ENCODE peak calls at places on chromosomes 4 and X, in six cellular contexts. One of them, this sample, is unnamed.
A peak's percentile ranks its signal among the peaks of the same experiment; 100 is the strongest.

GRCh38 chr4:149031399-149031798 is 589.2 kb upstream of the NR3C2 start:
- DNase-seq in tibial artery: no peak
- DNase-seq in A673: peak; percentile 52
- DNase-seq in Peyer's patch: no peak
- DNase-seq in esophagus squamous epithelium: no peak
- DNase-seq in uterus: no peak
- DNase-seq in this sample: no peak

GRCh38 chr4:26931451-26931850 is 70.8 kb downstream of the STIM2 start:
- DNase-seq in tibial artery: no peak
- DNase-seq in A673: no peak
- DNase-seq in Peyer's patch: no peak
- DNase-seq in esophagus squamous epithelium: no peak
- DNase-seq in uterus: no peak
- DNase-seq in this sample: no peak

GRCh38 chrX:113421432-113421831 is 580.8 kb upstream of the AMOT start:
- DNase-seq in tibial artery: no peak
- DNase-seq in A673: no peak
- DNase-seq in Peyer's patch: no peak
- DNase-seq in esophagus squamous epithelium: no peak
- DNase-seq in uterus: no peak
- DNase-seq in this sample: no peak

GRCh38 chrX:50456712-50457484 is 13.7 kb downstream of the DGKK start:
- DNase-seq in tibial artery: no peak
- DNase-seq in A673: peak; percentile 10
- DNase-seq in Peyer's patch: no peak
- DNase-seq in esophagus squamous epithelium: no peak
- DNase-seq in uterus: no peak
- DNase-seq in this sample: no peak

GRCh38 chr4:107818301-107818910 is 6.3 kb upstream of the SGMS2 start:
- DNase-seq in tibial artery: no peak
- DNase-seq in A673: no peak
- DNase-seq in Peyer's patch: no peak
- DNase-seq in esophagus squamous epithelium: no peak
- DNase-seq in uterus: no peak
- DNase-seq in this sample: no peak

GRCh38 chrX:10015711-10016515 is 48.8 kb downstream of the CLDN34 start:
- DNase-seq in tibial artery: peak; percentile 64
- DNase-seq in A673: peak; percentile 16
- DNase-seq in Peyer's patch: no peak
- DNase-seq in esophagus squamous epithelium: no peak
- DNase-seq in uterus: peak; percentile 33
- DNase-seq in this sample: no peak

GRCh38 chrX:129540068-129540653 is at the start of gene OCRL:
- DNase-seq in tibial artery: peak; percentile 74
- DNase-seq in A673: peak; percentile 77
- DNase-seq in Peyer's patch: peak; percentile 39
- DNase-seq in esophagus squamous epithelium: no peak
- DNase-seq in uterus: peak; percentile 51
- DNase-seq in this sample: no peak

GRCh38 chrX:132367314-132367713 is 121.5 kb downstream of the MBNL3 start:
- DNase-seq in tibial artery: no peak
- DNase-seq in A673: no peak
- DNase-seq in Peyer's patch: no peak
- DNase-seq in esophagus squamous epithelium: no peak
- DNase-seq in uterus: no peak
- DNase-seq in this sample: no peak

GRCh38 chrX:53556868-53557267 is 122.7 kb upstream of the HSD17B10 start:
- DNase-seq in tibial artery: no peak
- DNase-seq in A673: no peak
- DNase-seq in Peyer's patch: no peak
- DNase-seq in esophagus squamous epithelium: no peak
- DNase-seq in uterus: no peak
- DNase-seq in this sample: no peak

GRCh38 chr4:81604683-81605082 is 133.0 kb upstream of the RASGEF1B start:
- DNase-seq in tibial artery: no peak
- DNase-seq in A673: no peak
- DNase-seq in Peyer's patch: no peak
- DNase-seq in esophagus squamous epithelium: no peak
- DNase-seq in uterus: no peak
- DNase-seq in this sample: no peak

GRCh38 chr4:153079824-153080486 is 124.3 kb upstream of the TRIM2 start:
- DNase-seq in tibial artery: no peak
- DNase-seq in A673: peak; percentile 91
- DNase-seq in Peyer's patch: no peak
- DNase-seq in esophagus squamous epithelium: no peak
- DNase-seq in uterus: no peak
- DNase-seq in this sample: no peak

GRCh38 chr4:108377021-108377420 is 208.3 kb upstream of the LEF1 start:
- DNase-seq in tibial artery: no peak
- DNase-seq in A673: no peak
- DNase-seq in Peyer's patch: no peak
- DNase-seq in esophagus squamous epithelium: no peak
- DNase-seq in uterus: no peak
- DNase-seq in this sample: no peak

GRCh38 chr4:134308910-134309309 is 107.3 kb upstream of the PABPC4L start:
- DNase-seq in tibial artery: no peak
- DNase-seq in A673: no peak
- DNase-seq in Peyer's patch: no peak
- DNase-seq in esophagus squamous epithelium: no peak
- DNase-seq in uterus: no peak
- DNase-seq in this sample: no peak

GRCh38 chrX:44568196-44568595 is 25.5 kb upstream of the FUNDC1 start:
- DNase-seq in tibial artery: no peak
- DNase-seq in A673: no peak
- DNase-seq in Peyer's patch: no peak
- DNase-seq in esophagus squamous epithelium: no peak
- DNase-seq in uterus: no peak
- DNase-seq in this sample: no peak

GRCh38 chr4:864456-865120 is 38.7 kb upstream of the CPLX1 start:
- DNase-seq in tibial artery: no peak
- DNase-seq in A673: no peak
- DNase-seq in Peyer's patch: no peak
- DNase-seq in esophagus squamous epithelium: no peak
- DNase-seq in uterus: no peak
- DNase-seq in this sample: no peak

GRCh38 chr4:141660880-141661279 is 24.5 kb downstream of the IL15 start:
- DNase-seq in tibial artery: no peak
- DNase-seq in A673: no peak
- DNase-seq in Peyer's patch: no peak
- DNase-seq in esophagus squamous epithelium: no peak
- DNase-seq in uterus: no peak
- DNase-seq in this sample: no peak

GRCh38 chrX:25156323-25156722 is 140.6 kb upstream of the ARX start:
- DNase-seq in tibial artery: no peak
- DNase-seq in A673: peak; percentile 89
- DNase-seq in Peyer's patch: no peak
- DNase-seq in esophagus squamous epithelium: no peak
- DNase-seq in uterus: no peak
- DNase-seq in this sample: no peak

GRCh38 chrX:10052906-10053625 is 85.9 kb downstream of the CLDN34 start:
- DNase-seq in tibial artery: no peak
- DNase-seq in A673: no peak
- DNase-seq in Peyer's patch: no peak
- DNase-seq in esophagus squamous epithelium: no peak
- DNase-seq in uterus: no peak
- DNase-seq in this sample: no peak

DNA sequence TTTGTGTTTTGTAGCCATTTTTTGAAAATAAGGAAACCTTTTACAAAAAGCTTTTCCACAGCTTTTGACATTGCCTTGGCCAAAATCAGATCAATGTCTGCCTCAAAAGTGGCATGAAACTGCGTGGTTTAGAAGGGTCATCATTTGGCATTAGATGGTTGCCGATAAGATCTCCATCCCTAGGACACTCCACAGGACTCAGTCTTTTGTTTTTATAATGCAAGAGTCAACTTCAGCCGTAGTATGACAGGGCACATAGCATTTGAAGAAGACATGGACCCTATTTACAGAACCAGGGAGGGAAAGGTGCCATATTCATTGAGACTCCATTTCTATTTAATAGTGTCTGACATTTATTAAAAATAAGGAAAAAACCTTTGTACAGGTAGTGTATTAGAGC is 1.3 kb downstream of the RTL8A start:
- DNase-seq in tibial artery: no peak
- DNase-seq in A673: no peak
- DNase-seq in Peyer's patch: no peak
- DNase-seq in esophagus squamous epithelium: no peak
- DNase-seq in uterus: no peak
- DNase-seq in this sample: no peak
- H3K4me3 ChIP-seq in tibial artery: peak overlapping the region; percentile 68
- H3K4me3 ChIP-seq in A673: peak overlapping the region; percentile 56
- H3K4me3 ChIP-seq in Peyer's patch: peak overlapping the region; percentile 68
- H3K4me3 ChIP-seq in esophagus squamous epithelium: no peak overlapping the region
- H3K4me3 ChIP-seq in uterus: peak overlapping the region; percentile 57
- H3K4me3 ChIP-seq in this sample: peak overlapping the region; percentile 78

GRCh38 chrX:124217289-124218251 is 114.9 kb upstream of the TEX13D start:
- DNase-seq in tibial artery: no peak
- DNase-seq in A673: peak; percentile 88
- DNase-seq in Peyer's patch: peak; percentile 70
- DNase-seq in esophagus squamous epithelium: no peak
- DNase-seq in uterus: no peak
- DNase-seq in this sample: no peak

GRCh38 chrX:124215786-124216185 is 116.7 kb upstream of the TEX13D start:
- DNase-seq in tibial artery: no peak
- DNase-seq in A673: no peak
- DNase-seq in Peyer's patch: no peak
- DNase-seq in esophagus squamous epithelium: no peak
- DNase-seq in uterus: no peak
- DNase-seq in this sample: no peak

GRCh38 chrX:124211312-124211942 is 121.0 kb upstream of the TEX13D start:
- DNase-seq in tibial artery: no peak
- DNase-seq in A673: peak; percentile 73
- DNase-seq in Peyer's patch: no peak
- DNase-seq in esophagus squamous epithelium: no peak
- DNase-seq in uterus: no peak
- DNase-seq in this sample: no peak

GRCh38 chrX:124212622-124213021 is 119.8 kb upstream of the TEX13D start:
- DNase-seq in tibial artery: no peak
- DNase-seq in A673: no peak
- DNase-seq in Peyer's patch: no peak
- DNase-seq in esophagus squamous epithelium: no peak
- DNase-seq in uterus: no peak
- DNase-seq in this sample: no peak

DNA sequence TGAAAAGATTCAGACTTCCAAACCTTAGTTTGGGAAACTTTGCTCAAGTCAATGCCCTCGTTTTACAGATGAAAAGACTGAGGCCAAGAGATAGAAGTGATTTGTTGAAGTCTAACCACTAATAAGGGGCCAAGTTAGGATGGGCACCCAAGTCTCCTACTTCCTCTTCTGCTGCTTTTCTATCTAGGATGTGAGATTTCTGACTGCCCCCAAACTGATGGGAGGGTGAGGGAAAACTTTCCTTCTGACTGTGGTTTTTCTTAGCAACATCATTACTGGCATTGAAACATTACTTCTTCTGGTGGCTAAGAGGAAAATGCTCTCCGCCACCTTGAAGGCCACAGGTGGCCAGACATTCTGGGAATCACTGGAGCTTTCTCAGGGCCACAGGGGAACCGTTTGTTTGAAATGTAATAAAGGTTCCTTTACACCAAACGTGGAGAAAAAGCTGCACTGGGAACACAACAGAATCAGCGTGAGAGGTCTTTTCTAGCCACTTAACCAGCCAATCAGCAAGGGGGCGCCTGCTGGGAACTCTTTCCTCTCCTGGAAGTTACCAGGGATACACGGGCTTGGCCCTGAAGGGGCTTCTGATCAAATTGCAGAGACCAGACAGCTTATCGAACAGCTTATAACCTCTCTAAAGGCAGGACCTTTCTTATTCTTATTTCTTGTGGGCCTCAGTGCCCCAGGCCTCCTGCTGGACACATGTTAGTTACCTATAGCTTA is 115.9 kb upstream of the TEX13D start:
- DNase-seq in tibial artery: no peak
- DNase-seq in A673: peak; percentile 44
- DNase-seq in Peyer's patch: no peak
- DNase-seq in esophagus squamous epithelium: no peak
- DNase-seq in uterus: no peak
- DNase-seq in this sample: no peak
- H3K27ac ChIP-seq in tibial artery: no peak overlapping the region
- H3K27ac ChIP-seq in A673: peak overlapping the region; percentile 73
- H3K27ac ChIP-seq in Peyer's patch: no peak overlapping the region
- H3K27ac ChIP-seq in esophagus squamous epithelium: no peak overlapping the region
- H3K27ac ChIP-seq in uterus: no peak overlapping the region
- H3K27ac ChIP-seq in this sample: no peak overlapping the region

DNA sequence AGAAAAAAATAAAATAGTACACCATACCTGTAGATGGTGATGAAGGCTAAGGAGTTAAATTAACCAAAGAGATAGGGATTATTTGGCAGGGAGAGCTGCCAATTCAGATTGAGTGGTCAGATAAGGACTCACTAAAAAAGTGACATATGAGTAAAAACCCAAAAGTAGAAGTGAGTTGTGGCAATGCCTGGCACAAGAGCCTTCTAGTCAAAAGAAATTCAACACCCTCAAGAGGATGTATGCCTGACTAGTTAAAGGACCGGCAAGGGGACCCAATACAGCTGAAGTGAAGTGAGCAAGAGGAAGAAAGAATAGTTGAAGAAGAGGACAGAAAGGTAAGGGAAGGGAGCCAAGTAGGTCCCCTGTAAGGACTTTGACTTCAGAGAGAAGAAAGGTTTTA is 34.9 kb downstream of the ELF2 start:
- DNase-seq in tibial artery: no peak
- DNase-seq in A673: no peak
- DNase-seq in Peyer's patch: no peak
- DNase-seq in esophagus squamous epithelium: no peak
- DNase-seq in uterus: no peak
- DNase-seq in this sample: no peak
- H3K4me3 ChIP-seq in tibial artery: no peak overlapping the region
- H3K4me3 ChIP-seq in A673: no peak overlapping the region
- H3K4me3 ChIP-seq in Peyer's patch: no peak overlapping the region
- H3K4me3 ChIP-seq in esophagus squamous epithelium: no peak overlapping the region
- H3K4me3 ChIP-seq in uterus: no peak overlapping the region
- H3K4me3 ChIP-seq in this sample: no peak overlapping the region

DNA sequence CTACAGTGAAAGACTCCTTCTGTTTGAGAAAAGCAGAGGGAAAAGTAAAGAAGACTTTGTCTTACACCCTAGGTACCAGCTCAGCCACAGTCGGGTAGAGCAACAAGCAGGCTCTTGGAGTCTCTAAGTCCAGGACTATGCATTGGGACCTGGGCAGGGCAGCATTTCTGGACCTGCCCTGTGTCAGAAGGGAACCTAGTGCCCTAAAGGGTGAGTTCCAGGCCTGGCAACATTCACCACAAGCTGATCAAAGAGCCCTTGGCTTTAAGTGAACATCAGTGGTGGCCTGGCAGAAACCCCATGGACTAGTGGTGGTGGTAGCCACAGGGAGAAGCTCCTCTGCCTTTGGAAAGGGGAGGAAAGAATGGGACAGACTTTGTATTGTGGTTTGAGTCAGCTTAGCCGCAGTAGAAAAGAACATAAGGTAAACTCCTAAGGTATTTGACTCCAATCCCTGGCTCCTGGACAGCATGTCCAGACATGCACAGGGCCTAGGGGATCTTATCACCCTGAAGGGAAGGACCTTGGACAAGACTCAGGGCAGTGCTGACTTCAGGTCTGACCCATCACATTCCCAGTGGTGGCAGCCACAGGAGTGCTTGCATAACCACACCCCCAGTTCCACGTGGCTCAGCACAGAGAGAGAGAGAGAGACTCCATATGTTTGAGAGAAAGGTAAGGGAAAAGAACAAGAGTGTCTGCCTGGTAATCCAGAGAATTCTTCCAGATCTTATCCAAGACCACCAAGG is 32.6 kb downstream of the CCDC158 start:
- DNase-seq in tibial artery: no peak
- DNase-seq in A673: no peak
- DNase-seq in Peyer's patch: no peak
- DNase-seq in esophagus squamous epithelium: no peak
- DNase-seq in uterus: no peak
- DNase-seq in this sample: no peak
- H3K27ac ChIP-seq in tibial artery: no peak overlapping the region
- H3K27ac ChIP-seq in A673: no peak overlapping the region
- H3K27ac ChIP-seq in Peyer's patch: no peak overlapping the region
- H3K27ac ChIP-seq in esophagus squamous epithelium: no peak overlapping the region
- H3K27ac ChIP-seq in uterus: no peak overlapping the region
- H3K27ac ChIP-seq in this sample: no peak overlapping the region

This sample was measured in thoracic aorta.